ENCODE peak calls at places on chromosomes 5 and 9, in nine cellular contexts. R is fibroblast of the aortic adventitia, F is dorsolateral prefrontal cortex, B is A549, H is cardiac muscle cell, S is astrocyte, C is cardiac fibroblast, P is colonic mucosa, X is neural progenitor cell. I is an unnamed sample.

GRCh38 chr5:175513726-175514125 is 35.4 kb downstream of the SFXN1 start:
- DNase-seq in X (no peak), C (no peak), P (no peak), F (no peak), H (no peak), R (no peak), B (no peak), S (no peak), I (no peak)

GRCh38 chr9:72843525-72844439 is 109.1 kb downstream of the ALDH1A1 start:
- DNase-seq in R (no peak), X (no peak), S (no peak), F (no peak), P (no peak), H (peak), B (peak), C (no peak), I (no peak)

GRCh38 chr5:133967715-133968056 is 739 bp downstream of the C5orf15 start:
- DNase-seq in R (peak), X (peak), F (no peak), H (peak), C (peak), S (no peak), B (no peak), P (peak), I (peak)

GRCh38 chr9:133050142-133050541 is 11.6 kb upstream of the CEL start:
- DNase-seq in B (no peak), X (no peak), P (no peak), R (no peak), F (no peak), S (peak), H (peak), C (no peak), I (peak)

GRCh38 chr9:69898714-69899209 is 78.1 kb downstream of the CFAP95 start:
- DNase-seq in H (peak), S (peak), X (no peak), R (peak), P (no peak), C (peak), F (no peak), B (peak), I (peak)

GRCh38 chr5:158886957-158887356 is 212.8 kb downstream of the EBF1 start:
- DNase-seq in X (no peak), C (no peak), F (no peak), H (no peak), B (no peak), S (no peak), R (no peak), P (no peak), I (no peak)

GRCh38 chr5:40277161-40277906 is 402.4 kb upstream of the PTGER4 start:
- DNase-seq in F (no peak), X (no peak), P (no peak), R (no peak), C (no peak), S (no peak), H (no peak), B (no peak), I (no peak)

GRCh38 chr9:21919377-21920362 is 74.5 kb downstream of the CDKN2A start:
- DNase-seq in H (peak), S (peak), B (no peak), F (no peak), P (peak), R (peak), X (no peak), C (peak), I (peak)

GRCh38 chr5:181221105-181221791 is 1.8 kb upstream of the TRIM41 start:
- DNase-seq in X (no peak), R (no peak), H (no peak), C (no peak), P (no peak), S (no peak), F (no peak), B (no peak), I (no peak)

GRCh38 chr9:135951889-135952663 is 9.1 kb downstream of the UBAC1 start:
- DNase-seq in X (peak), R (no peak), H (no peak), S (peak), F (no peak), C (no peak), P (no peak), B (no peak), I (no peak)

GRCh38 chr5:114243983-114244305 is 117.9 kb upstream of the KCNN2 start:
- DNase-seq in C (no peak), R (no peak), B (no peak), S (no peak), H (no peak), P (no peak), F (no peak), X (no peak), I (no peak)

GRCh38 chr5:132410451-132411381 is 41.2 kb downstream of the SLC22A5 start:
- DNase-seq in F (peak), X (peak), R (peak), C (peak), H (peak), B (peak), P (peak), S (peak), I (peak)

GRCh38 chr9:95181226-95181818 is 136.2 kb downstream of the FANCC start:
- DNase-seq in S (no peak), C (peak), B (no peak), F (no peak), R (peak), X (no peak), P (no peak), H (peak), I (peak)

GRCh38 chr9:93891549-93892310 is 63.4 kb downstream of the BARX1 start:
- DNase-seq in C (no peak), P (peak), R (no peak), S (no peak), B (no peak), F (no peak), X (no peak), H (no peak), I (no peak)

GRCh38 chr9:124493794-124494479 is 13.3 kb downstream of the NR5A1 start:
- DNase-seq in X (no peak), H (no peak), C (no peak), R (no peak), S (no peak), B (no peak), F (no peak), P (no peak), I (no peak)

GRCh38 chr5:164206196-164206595 is 700.8 kb downstream of the MAT2B start:
- DNase-seq in X (no peak), R (no peak), B (no peak), C (no peak), S (no peak), P (no peak), F (no peak), H (no peak), I (no peak)

GRCh38 chr5:114782869-114783268 is 386.8 kb downstream of the TRIM36 start:
- DNase-seq in H (peak), F (peak), B (peak), C (no peak), S (no peak), R (no peak), X (peak), P (no peak), I (no peak)

GRCh38 chr9:79362100-79363081 is 209.4 kb upstream of the TLE4 start:
- DNase-seq in R (no peak), P (no peak), C (peak), F (no peak), X (no peak), H (no peak), S (peak), B (peak), I (no peak)

GRCh38 chr9:93671030-93671358 is 94.6 kb downstream of the PHF2 start:
- DNase-seq in B (no peak), R (no peak), F (no peak), S (no peak), H (no peak), X (no peak), C (no peak), P (no peak), I (no peak)

GRCh38 chr5:157951673-157952373 is 92.9 kb upstream of the CLINT1 start:
- DNase-seq in P (no peak), B (no peak), F (no peak), S (no peak), X (no peak), R (no peak), H (peak), C (no peak), I (no peak)

GRCh38 chr5:171484460-171484899 is 65.0 kb downstream of the FGF18 start:
- DNase-seq in C (peak), X (no peak), B (peak), F (no peak), R (peak), H (peak), P (peak), S (no peak), I (peak)

GRCh38 chr5:151739939-151740335 is 18.5 kb downstream of the ATOX1 start:
- DNase-seq in F (no peak), C (peak), P (no peak), H (peak), B (peak), R (peak), X (peak), S (peak), I (peak)

GRCh38 chr5:107359916-107360234 is 310.9 kb downstream of the EFNA5 start:
- DNase-seq in P (no peak), C (no peak), F (no peak), B (peak), R (no peak), X (no peak), H (no peak), S (no peak), I (no peak)

GRCh38 chr5:39616131-39616530 is 191.4 kb upstream of the DAB2 start:
- DNase-seq in C (peak), F (no peak), B (no peak), P (peak), X (no peak), R (no peak), S (no peak), H (no peak), I (no peak)

GRCh38 chr5:96680759-96681158 is 18.6 kb downstream of the CAST start:
- DNase-seq in B (no peak), F (no peak), C (peak), H (no peak), P (no peak), R (peak), X (no peak), S (peak), I (no peak)

GRCh38 chr9:114799441-114799840 is 6.4 kb downstream of the TNFSF15 start:
- DNase-seq in C (no peak), R (no peak), B (peak), X (peak), P (peak), H (no peak), S (no peak), F (no peak), I (no peak)

GRCh38 chr9:92508018-92508417 is 25.7 kb upstream of the ASPN start:
- DNase-seq in H (peak), B (no peak), X (peak), F (no peak), S (no peak), C (no peak), R (no peak), P (no peak), I (no peak)

GRCh38 chr5:78287833-78288232 is 6.7 kb downstream of the AP3B1 start:
- DNase-seq in B (peak), C (peak), R (peak), H (peak), F (no peak), X (no peak), S (peak), P (no peak), I (peak)

GRCh38 chr9:98039474-98040072 is 17.0 kb upstream of the NANS start:
- DNase-seq in C (no peak), R (peak), X (no peak), B (no peak), F (no peak), P (no peak), S (peak), H (no peak), I (no peak)
- H3K4me3 ChIP-seq in C (no peak), R (no peak), X (no peak), B (no peak), F (no peak), P (no peak), S (no peak), H (no peak), I (no peak)

DNA sequence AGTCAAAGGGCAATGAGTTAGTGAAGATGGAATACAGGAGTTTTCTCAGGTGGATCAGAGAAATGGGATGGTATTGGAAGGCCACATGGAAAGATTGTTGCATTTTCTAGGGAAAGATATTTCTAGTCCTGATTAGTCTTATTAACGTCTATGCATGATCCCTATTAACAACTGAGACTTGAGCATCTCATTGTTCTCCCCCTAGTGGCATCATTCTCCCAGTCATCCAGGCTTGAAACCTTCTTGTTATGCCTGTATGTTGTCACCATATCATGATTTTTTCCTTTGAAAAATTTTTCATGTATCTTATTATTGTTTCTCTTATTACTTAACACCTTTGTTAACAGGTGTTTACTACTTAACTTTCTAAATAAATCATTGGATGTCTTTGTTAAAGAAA is 34.4 kb downstream of the KIF2A start:
- DNase-seq in S (no peak), H (peak), B (peak), C (peak), F (no peak), P (no peak), X (peak), R (peak), I (peak)
- TF ChIP-seq CTCF in S (no peak), H (peak), B (peak), C (peak), F (peak), P (no peak), X (peak), R (peak), I (peak)

GRCh38 chr5:123099514-123100151 is 10.6 kb downstream of the PRDM6 start:
- DNase-seq in S (no peak), F (no peak), H (no peak), R (peak), C (no peak), P (no peak), X (peak), B (peak), I (no peak)
- H3K4me3 ChIP-seq in S (peak), F (no peak), H (peak), R (peak), C (peak), P (no peak), X (peak), B (peak), I (no peak)

GRCh38 chr9:127614961-127615360 is 2.9 kb downstream of the STXBP1 start:
- DNase-seq in P (no peak), B (no peak), S (no peak), F (no peak), R (peak), X (no peak), H (peak), C (peak), I (peak)

GRCh38 chr9:127608104-127608966 is 3.7 kb upstream of the STXBP1 start:
- DNase-seq in F (peak), R (no peak), X (peak), P (peak), H (peak), B (peak), C (peak), S (no peak), I (no peak)

GRCh38 chr9:127612993-127613954 is 1.2 kb downstream of the STXBP1 start:
- DNase-seq in P (peak), X (peak), H (peak), R (peak), B (peak), F (peak), S (peak), C (peak), I (peak)

GRCh38 chr9:127611796-127612790 is at the start of gene STXBP1:
- DNase-seq in F (peak), B (peak), C (peak), H (peak), P (peak), X (peak), R (peak), S (peak), I (peak)
- TF ChIP-seq CTCF in F (peak), B (peak), C (no peak), H (peak), P (no peak), X (peak), R (peak), S (no peak), I (peak)